ENCODE peak calls at places on chromosomes 16 and 17, in nine cellular contexts. B, N, P, Y, Z, W, E, G and D are unnamed samples.
A peak's percentile ranks its signal among the peaks of the same experiment; 100 is the strongest.

GRCh38 chr16:81437860-81438259 is 6.7 kb upstream of the CMIP start:
- DNase-seq in B (no peak), N (peak; percentile 49), P (no peak), Y (no peak), Z (no peak), W (no peak), E (no peak), G (no peak), D (no peak)

GRCh38 chr17:66301864-66302741 is at the start of gene PRKCA:
- DNase-seq in B (peak; percentile 44), N (peak; percentile 88), P (peak; percentile 60), Y (peak; percentile 67), Z (peak; percentile 84), W (no peak), E (peak; percentile 38), G (peak; percentile 85), D (peak; percentile 61)

GRCh38 chr17:49521088-49521450 is 26.0 kb downstream of the NGFR start:
- DNase-seq in B (no peak), N (no peak), P (no peak), Y (no peak), Z (no peak), W (no peak), E (no peak), G (no peak), D (no peak)

GRCh38 chr16:66742409-66742808 is 9.0 kb downstream of the DYNC1LI2 start:
- DNase-seq in B (no peak), N (no peak), P (no peak), Y (no peak), Z (no peak), W (no peak), E (no peak), G (no peak), D (no peak)

GRCh38 chr17:50524838-50525237 is 7.7 kb upstream of the EPN3 start:
- DNase-seq in B (no peak), N (no peak), P (no peak), Y (no peak), Z (no peak), W (no peak), E (no peak), G (no peak), D (no peak)

GRCh38 chr17:62094175-62094574 is 29.1 kb upstream of the MED13 start:
- DNase-seq in B (no peak), N (no peak), P (no peak), Y (no peak), Z (no peak), W (no peak), E (no peak), G (no peak), D (no peak)

GRCh38 chr16:75854117-75854516 is 127.8 kb upstream of the CPHXL start:
- DNase-seq in B (no peak), N (no peak), P (no peak), Y (no peak), Z (no peak), W (no peak), E (no peak), G (no peak), D (no peak)

GRCh38 chr17:29096094-29096493 is 53.2 kb downstream of the PIPOX start:
- DNase-seq in B (no peak), N (no peak), P (no peak), Y (no peak), Z (no peak), W (no peak), E (no peak), G (no peak), D (no peak)

GRCh38 chr16:67447508-67448076 is 16.7 kb downstream of the HSD11B2 start:
- DNase-seq in B (peak; percentile 33), N (peak; percentile 64), P (peak; percentile 90), Y (peak; percentile 35), Z (peak; percentile 78), W (peak; percentile 48), E (peak; percentile 80), G (peak; percentile 72), D (no peak)

GRCh38 chr16:9077001-9077809 is 14.2 kb upstream of the HAPSTR1 start:
- DNase-seq in B (no peak), N (peak; percentile 91), P (peak; percentile 44), Y (no peak), Z (no peak), W (no peak), E (no peak), G (peak; percentile 21), D (no peak)

GRCh38 chr17:18226284-18226945 is 980 bp downstream of the LLGL1 start:
- DNase-seq in B (no peak), N (peak; percentile 36), P (no peak), Y (no peak), Z (no peak), W (no peak), E (no peak), G (no peak), D (peak; percentile 80)

GRCh38 chr16:85239239-85239638 is 127.0 kb upstream of the CIBAR2 start:
- DNase-seq in B (no peak), N (no peak), P (no peak), Y (no peak), Z (no peak), W (no peak), E (no peak), G (no peak), D (no peak)

GRCh38 chr17:72466199-72466598 is 345.4 kb downstream of the SOX9 start:
- DNase-seq in B (no peak), N (peak; percentile 95), P (no peak), Y (no peak), Z (peak; percentile 65), W (no peak), E (no peak), G (no peak), D (no peak)

GRCh38 chr16:86786338-86786737 is 208.0 kb downstream of the FOXL1 start:
- DNase-seq in B (no peak), N (no peak), P (no peak), Y (no peak), Z (no peak), W (no peak), E (no peak), G (no peak), D (no peak)

GRCh38 chr17:68035131-68035522 is 408 bp upstream of the KPNA2 start:
- DNase-seq in B (peak; percentile 77), N (no peak), P (peak; percentile 93), Y (peak; percentile 83), Z (peak; percentile 95), W (no peak), E (peak; percentile 78), G (peak; percentile 93), D (peak; percentile 98)

GRCh38 chr16:47854737-47855136 is 301.1 kb downstream of the ABCC12 start:
- DNase-seq in B (no peak), N (no peak), P (no peak), Y (no peak), Z (no peak), W (no peak), E (no peak), G (no peak), D (no peak)

GRCh38 chr16:55543470-55543869 is 23.0 kb upstream of the CAPNS2 start:
- DNase-seq in B (no peak), N (peak; percentile 69), P (no peak), Y (no peak), Z (no peak), W (no peak), E (no peak), G (no peak), D (no peak)

GRCh38 chr16:64893386-64893785 is 228.5 kb downstream of the CDH11 start:
- DNase-seq in B (no peak), N (no peak), P (no peak), Y (no peak), Z (no peak), W (no peak), E (no peak), G (no peak), D (no peak)

GRCh38 chr16:68113059-68113757 is 28.0 kb downstream of the NFATC3 start:
- DNase-seq in B (no peak), N (no peak), P (no peak), Y (no peak), Z (no peak), W (no peak), E (no peak), G (no peak), D (no peak)

GRCh38 chr16:77212736-77213541 is 13.7 kb downstream of the SYCE1L start:
- DNase-seq in B (peak; percentile 49), N (no peak), P (peak; percentile 79), Y (peak; percentile 56), Z (peak; percentile 75), W (no peak), E (peak; percentile 61), G (peak; percentile 78), D (peak; percentile 36)

GRCh38 chr17:65270932-65271700 is 133.9 kb downstream of the RGS9 start:
- DNase-seq in B (no peak), N (no peak), P (no peak), Y (no peak), Z (no peak), W (no peak), E (no peak), G (no peak), D (no peak)

GRCh38 chr16:23119570-23119969 is 29.7 kb downstream of the USP31 start:
- DNase-seq in B (no peak), N (no peak), P (no peak), Y (no peak), Z (no peak), W (no peak), E (no peak), G (no peak), D (no peak)